ENCODE peak calls at places on chromosomes 13 and 19, in seven cellular contexts. S is IMR-90, Z is mucosa of descending colon, G is epithelial cell of esophagus, U is glutamatergic neuron, Q is adrenal gland, P is endodermal cell. E is an unnamed sample.

GRCh38 chr19:41863209-41863931 is 3.3 kb downstream of the RPS19 start:
- DNase-seq in U (no peak), P (no peak), G (no peak), S (no peak), Q (no peak), Z (no peak), E (no peak)

GRCh38 chr13:113032291-113032690 is 63.3 kb downstream of the MCF2L start:
- DNase-seq in U (no peak), G (no peak), P (no peak), Z (no peak), Q (no peak), S (no peak), E (no peak)

GRCh38 chr13:21420706-21421105 is 38.4 kb downstream of the ZDHHC20 start:
- DNase-seq in U (no peak), G (peak; percentile 31), S (peak; percentile 58), Z (no peak), Q (no peak), P (no peak), E (peak; percentile 26)

GRCh38 chr19:37991841-37992248 is 84.8 kb downstream of the SIPA1L3 start:
- DNase-seq in G (peak; percentile 39), P (peak; percentile 56), Z (no peak), Q (no peak), S (no peak), U (no peak), E (peak; percentile 12)

GRCh38 chr19:3700242-3701032 is at the start of gene PIP5K1C:
- DNase-seq in G (peak; percentile 89), Q (peak; percentile 92), P (peak; percentile 96), Z (peak; percentile 95), S (peak; percentile 78), U (peak; percentile 98), E (peak; percentile 70)

GRCh38 chr19:495440-496332 is 600 bp upstream of the MADCAM1 start:
- DNase-seq in G (no peak), Z (peak; percentile 61), S (peak; percentile 39), U (peak; percentile 79), P (peak; percentile 92), Q (peak; percentile 44), E (peak; percentile 28)

GRCh38 chr19:45999653-46000121 is 4.4 kb downstream of the CCDC61 start:
- DNase-seq in Z (peak; percentile 50), P (peak; percentile 84), U (peak; percentile 82), Q (no peak), S (peak; percentile 43), G (peak; percentile 42), E (no peak)

GRCh38 chr19:53521373-53522202 is 16.4 kb upstream of the ZNF331 start:
- DNase-seq in S (no peak), G (no peak), P (no peak), U (no peak), Q (no peak), Z (no peak), E (no peak)

GRCh38 chr19:45613926-45614725 is 12.1 kb upstream of the GPR4 start:
- DNase-seq in Z (peak; percentile 61), G (peak; percentile 96), Q (peak; percentile 65), U (no peak), S (peak; percentile 93), P (no peak), E (peak; percentile 92)

GRCh38 chr13:20721454-20722357 is 18.2 kb downstream of the IL17D start:
- DNase-seq in P (peak; percentile 82), U (peak; percentile 68), Q (peak; percentile 84), Z (peak; percentile 46), S (peak; percentile 79), G (peak; percentile 65), E (peak; percentile 56)

GRCh38 chr13:102136735-102137296 is 265.0 kb downstream of the FGF14 start:
- DNase-seq in S (no peak), Z (no peak), U (no peak), G (no peak), Q (no peak), P (no peak), E (no peak)

GRCh38 chr13:95791084-95791722 is 114.3 kb downstream of the DNAJC3 start:
- DNase-seq in Z (no peak), P (no peak), G (no peak), Q (no peak), S (no peak), U (no peak), E (no peak)

GRCh38 chr13:106865706-106866288 is 297.9 kb upstream of the ARGLU1 start:
- DNase-seq in Z (no peak), S (no peak), Q (no peak), U (no peak), G (no peak), P (no peak), E (no peak)

GRCh38 chr19:48630289-48631036 is 6.7 kb downstream of the DBP start:
- DNase-seq in Z (peak; percentile 81), U (peak; percentile 59), G (peak; percentile 37), P (peak; percentile 90), S (no peak), Q (peak; percentile 91), E (no peak)

GRCh38 chr13:111099292-111099691 is 15.8 kb upstream of the ARHGEF7 start:
- DNase-seq in S (no peak), Z (no peak), Q (no peak), P (no peak), U (no peak), G (peak; percentile 7), E (no peak)

GRCh38 chr13:50617134-50617721 is 226.3 kb downstream of the DLEU7 start:
- DNase-seq in Q (no peak), P (no peak), G (no peak), Z (no peak), S (peak; percentile 41), U (no peak), E (peak; percentile 85)

GRCh38 chr13:51453959-51454703 is 1.3 kb upstream of the INTS6 start:
- DNase-seq in S (peak; percentile 6), G (peak; percentile 30), Z (peak; percentile 52), U (peak; percentile 23), Q (peak; percentile 44), P (peak; percentile 68), E (no peak)

GRCh38 chr19:7533281-7533819 is 2.2 kb upstream of the PNPLA6 start:
- DNase-seq in P (peak; percentile 74), S (peak; percentile 28), Q (peak; percentile 56), U (peak; percentile 52), G (peak; percentile 63), Z (peak; percentile 80), E (peak; percentile 79)

GRCh38 chr19:7535035-7535992 is at the start of gene PNPLA6:
- DNase-seq in G (peak; percentile 96), Z (peak; percentile 98), U (peak; percentile 97), P (peak; percentile 97), Q (peak; percentile 97), S (peak; percentile 92), E (peak; percentile 90)

GRCh38 chr19:7535993-7536685 is 622 bp downstream of the PNPLA6 start:
- DNase-seq in S (no peak), Z (no peak), Q (no peak), P (peak; percentile 75), U (no peak), G (peak; percentile 28), E (no peak)

GRCh38 chr19:7533925-7534480 is 1.5 kb upstream of the PNPLA6 start:
- DNase-seq in U (peak; percentile 85), G (peak; percentile 91), Z (peak; percentile 92), S (peak; percentile 85), P (peak; percentile 95), Q (peak; percentile 90), E (peak; percentile 75)

DNA sequence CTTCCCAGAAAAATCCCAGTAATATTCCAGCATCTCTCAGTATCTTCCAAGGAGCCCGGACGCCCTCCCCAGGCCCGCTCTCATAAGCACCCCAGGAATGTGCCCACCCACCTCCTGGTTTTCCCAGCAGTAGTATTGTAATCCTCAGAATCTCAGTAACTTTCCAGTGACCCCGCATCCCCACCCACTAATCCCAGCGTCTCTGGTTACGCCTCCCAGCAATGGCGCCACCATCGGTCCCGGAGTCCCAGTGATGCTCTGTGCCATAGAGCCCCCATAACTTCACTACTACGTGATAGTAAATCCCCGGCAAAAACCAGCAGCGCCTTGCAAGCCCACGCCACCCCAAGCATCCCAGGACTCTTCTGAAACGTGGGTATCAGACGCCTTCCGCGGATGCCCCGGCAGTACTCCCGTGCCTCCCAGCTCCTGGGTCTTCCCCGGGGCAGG is 961 bp upstream of the PNPLA6 start:
- DNase-seq in S (peak; percentile 87), P (peak; percentile 88), U (peak; percentile 65), G (peak; percentile 59), Q (peak; percentile 80), Z (peak; percentile 68), E (peak; percentile 89)
- TF ChIP-seq CTCF in S (peak; percentile 60), P (no peak), U (no peak), G (no peak), Q (no peak), Z (no peak), E (peak; percentile 49)

GRCh38 chr19:50465986-50466771 is 10.1 kb upstream of the EMC10 start:
- DNase-seq in S (no peak), P (peak; percentile 92), G (peak; percentile 6), Q (no peak), U (peak; percentile 71), Z (peak; percentile 79), E (peak; percentile 8)
- TF ChIP-seq CTCF in S (peak; percentile 13), P (peak; percentile 82), G (no peak), Q (no peak), U (peak; percentile 70), Z (no peak), E (peak; percentile 69)

DNA sequence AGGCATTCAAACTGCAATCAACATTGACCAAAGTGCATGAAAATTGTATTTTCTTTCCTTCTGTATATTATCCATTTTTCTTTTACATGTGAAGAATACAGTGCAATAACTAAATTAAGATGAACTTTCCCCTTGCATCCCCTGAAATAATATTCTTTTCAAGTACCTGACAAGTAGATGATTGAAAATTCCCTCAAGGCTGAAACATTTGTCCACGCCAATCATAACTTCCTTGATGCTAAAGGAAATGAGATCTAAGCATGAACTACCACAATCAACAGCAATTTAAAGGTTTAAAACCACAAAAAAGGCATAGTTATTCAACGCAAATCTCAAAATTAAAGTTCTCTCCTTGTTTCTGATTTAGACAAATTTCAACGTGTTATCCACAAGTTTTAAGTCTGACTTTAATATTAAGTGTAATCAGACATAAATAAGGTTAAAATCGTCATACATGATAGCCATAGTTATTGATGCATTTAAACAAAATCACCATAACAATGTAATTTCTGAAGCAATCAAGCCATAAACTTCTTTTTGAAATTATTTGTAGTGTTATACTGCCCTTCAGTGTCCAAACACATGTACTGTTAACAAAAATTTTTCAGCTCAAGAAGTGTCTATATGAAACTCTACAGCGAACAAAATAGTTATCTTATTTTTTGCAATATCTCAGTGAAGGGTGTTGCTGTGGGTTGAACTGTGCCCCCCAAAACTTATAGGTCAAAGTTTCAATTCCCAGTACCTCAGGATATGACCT is 169.5 kb downstream of the DCLK1 start:
- DNase-seq in U (no peak), Q (no peak), G (no peak), S (peak; percentile 13), Z (no peak), P (no peak), E (no peak)
- TF ChIP-seq CTCF in U (no peak), Q (no peak), G (peak; percentile 20), S (no peak), Z (no peak), P (peak; percentile 29), E (peak; percentile 69)

DNA sequence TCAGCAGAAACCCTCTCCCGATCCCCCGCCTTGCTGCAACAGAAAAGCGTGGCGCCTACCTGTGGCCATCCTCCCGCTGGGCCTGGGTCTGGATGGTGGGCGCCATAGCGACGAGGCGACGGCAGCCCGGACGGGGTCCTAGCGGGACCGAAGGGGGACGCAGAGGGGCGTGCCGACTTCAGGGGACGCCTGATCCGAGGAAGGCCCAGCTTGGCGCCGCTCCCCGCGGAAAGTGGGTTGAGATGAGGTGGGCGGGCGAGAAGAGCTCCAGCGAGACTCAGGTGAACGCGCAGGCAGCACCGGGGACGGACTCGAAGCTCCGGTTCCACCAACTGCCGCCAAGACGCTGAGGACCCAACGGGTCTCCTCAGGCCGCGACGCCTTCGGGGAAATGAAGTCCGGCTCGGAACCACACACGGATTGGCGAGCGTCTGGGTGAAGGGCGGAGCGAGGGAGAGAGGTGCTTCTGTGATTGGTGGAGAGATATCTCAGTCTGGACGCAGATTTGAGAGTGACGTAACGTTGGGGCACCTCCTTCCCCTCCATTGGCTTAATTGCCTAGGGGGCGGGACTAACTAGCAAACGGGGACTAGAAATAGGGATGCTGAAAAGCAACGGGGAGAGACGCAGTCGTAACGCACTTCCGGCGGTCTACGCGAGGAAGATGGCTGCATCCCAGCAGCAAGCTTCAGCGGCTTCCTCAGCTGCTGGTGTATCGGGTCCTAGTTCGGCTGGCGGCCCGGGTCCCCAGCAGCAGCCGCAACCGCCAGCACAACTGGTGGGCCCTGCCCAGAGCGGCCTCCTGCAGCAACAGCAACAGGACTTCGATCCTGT is at the start of the genes MED29 and PAF1:
- DNase-seq in S (peak; percentile 100), Z (peak; percentile 95), U (peak; percentile 92), Q (peak; percentile 99), P (peak; percentile 99), G (peak; percentile 100), E (peak; percentile 100)
- TF ChIP-seq CTCF in S (peak; percentile 6), Z (no peak), U (no peak), Q (peak; percentile 14), P (peak; percentile 31), G (no peak), E (peak; percentile 51)

E was measured in HFFc6.